ENCODE peak calls at places on chromosomes 11 and 22, in nine cellular contexts. W is neural progenitor cell; U is mammary epithelial cell; Y is GM23248; C is Caco-2; R is CD8-positive, alpha-beta T cell; N is CD8-positive, alpha-beta memory T cell; B is adrenal gland; L is astrocyte. A is an unnamed sample. For H3K36me3 and H3K27me3, the result is how much of the 10 kb centered on the place peaks cover.

GRCh38 chr11:14386081-14386480 is 27.1 kb upstream of the RRAS2 start:
- DNase-seq in W (peak), U (no peak), Y (no peak), C (no peak), R (no peak), N (no peak), B (no peak), L (no peak), A (no peak)

GRCh38 chr11:11463397-11463796 is 110.3 kb upstream of the CSNK2A3 start:
- DNase-seq in W (no peak), U (no peak), Y (peak), C (peak), R (no peak), N (no peak), B (no peak), L (no peak), A (no peak)

GRCh38 chr11:58493676-58494075 is 14.2 kb downstream of the OR5B21 start:
- DNase-seq in W (no peak), U (peak), Y (peak), C (no peak), R (no peak), N (no peak), B (no peak), L (peak), A (no peak)

GRCh38 chr11:67408437-67409200 is 4.7 kb downstream of the TBC1D10C start:
- DNase-seq in W (no peak), U (no peak), Y (no peak), C (no peak), R (no peak), N (no peak), B (no peak), L (no peak), A (no peak)

GRCh38 chr11:130580372-130580771 is 131.9 kb downstream of the ADAMTS15 start:
- DNase-seq in W (peak), U (peak), Y (peak), C (no peak), R (no peak), N (no peak), B (no peak), L (peak), A (peak)

GRCh38 chr11:42251984-42252383 is 792.5 kb upstream of the LRRC4C start:
- DNase-seq in W (no peak), U (peak), Y (no peak), C (no peak), R (no peak), N (no peak), B (no peak), L (no peak), A (no peak)

GRCh38 chr11:119236891-119237290 is 30.8 kb downstream of the CBL start:
- DNase-seq in W (no peak), U (no peak), Y (peak), C (no peak), R (no peak), N (no peak), B (no peak), L (peak), A (no peak)

GRCh38 chr22:28017859-28018258 is 98.8 kb upstream of the PITPNB start:
- DNase-seq in W (no peak), U (no peak), Y (no peak), C (no peak), R (no peak), N (no peak), B (no peak), L (no peak), A (no peak)

GRCh38 chr11:62621567-62622470 is at the start of gene B3GAT3:
- DNase-seq in W (peak), U (peak), Y (peak), C (peak), R (peak), N (peak), B (peak), L (peak), A (peak)

GRCh38 chr11:110463153-110463552 is 33.4 kb downstream of the FDX1 start:
- DNase-seq in W (peak), U (no peak), Y (peak), C (peak), R (no peak), N (peak), B (peak), L (peak), A (no peak)

GRCh38 chr11:64790205-64791095 is 12.1 kb upstream of the SF1 start:
- DNase-seq in W (no peak), U (no peak), Y (no peak), C (no peak), R (no peak), N (no peak), B (no peak), L (no peak), A (no peak)

GRCh38 chr22:50444663-50445062 is 30.2 kb downstream of the SBF1 start:
- DNase-seq in W (no peak), U (peak), Y (peak), C (no peak), R (no peak), N (no peak), B (peak), L (peak), A (peak)

GRCh38 chr22:17117890-17118289 is 3.3 kb downstream of the TMEM121B start:
- DNase-seq in W (no peak), U (no peak), Y (no peak), C (no peak), R (no peak), N (no peak), B (no peak), L (no peak), A (no peak)

GRCh38 chr22:17116931-17117330 is 4.2 kb downstream of the TMEM121B start:
- DNase-seq in W (peak), U (no peak), Y (no peak), C (no peak), R (no peak), N (no peak), B (no peak), L (no peak), A (no peak)

GRCh38 chr22:17117400-17117799 is 3.8 kb downstream of the TMEM121B start:
- DNase-seq in W (no peak), U (no peak), Y (no peak), C (no peak), R (no peak), N (no peak), B (no peak), L (no peak), A (no peak)

GRCh38 chr22:17119481-17120202 is 1.5 kb downstream of the TMEM121B start:
- DNase-seq in W (peak), U (no peak), Y (peak), C (no peak), R (no peak), N (no peak), B (peak), L (no peak), A (no peak)

GRCh38 chr22:17118342-17118741 is 2.8 kb downstream of the TMEM121B start:
- DNase-seq in W (no peak), U (no peak), Y (no peak), C (no peak), R (no peak), N (no peak), B (no peak), L (no peak), A (no peak)
- H3K4me3 ChIP-seq in W (no peak), U (no peak), Y (no peak), C (no peak), R (peak), N (peak), B (no peak), L (no peak), A (no peak)

DNA sequence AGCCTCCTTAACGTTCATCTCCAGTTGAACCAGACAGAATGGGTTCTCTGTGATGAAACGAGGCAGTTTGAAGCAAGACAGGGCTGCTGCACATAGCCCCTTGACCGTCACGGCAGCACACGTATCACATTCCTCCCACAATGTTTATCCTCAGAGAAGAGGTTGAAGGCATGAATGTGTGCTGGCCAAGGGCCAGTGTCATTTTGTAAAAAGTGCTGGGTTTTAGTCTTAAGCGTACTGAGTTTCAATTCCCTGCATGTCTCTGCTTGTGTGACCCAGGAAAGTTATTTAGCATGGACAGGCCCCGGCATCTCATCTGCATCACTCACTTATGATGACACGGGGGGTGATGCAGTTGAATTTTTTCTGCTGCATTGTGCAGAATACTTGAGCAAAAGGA is 31.6 kb downstream of the TTC12 start:
- DNase-seq in W (no peak), U (peak), Y (no peak), C (no peak), R (no peak), N (no peak), B (no peak), L (peak), A (no peak)
- H3K36me3 ChIP-seq in W (under half), U (under half), Y (under half), C (under half), R (under half), N (under half), B (under half), L (under half), A (under half)

DNA sequence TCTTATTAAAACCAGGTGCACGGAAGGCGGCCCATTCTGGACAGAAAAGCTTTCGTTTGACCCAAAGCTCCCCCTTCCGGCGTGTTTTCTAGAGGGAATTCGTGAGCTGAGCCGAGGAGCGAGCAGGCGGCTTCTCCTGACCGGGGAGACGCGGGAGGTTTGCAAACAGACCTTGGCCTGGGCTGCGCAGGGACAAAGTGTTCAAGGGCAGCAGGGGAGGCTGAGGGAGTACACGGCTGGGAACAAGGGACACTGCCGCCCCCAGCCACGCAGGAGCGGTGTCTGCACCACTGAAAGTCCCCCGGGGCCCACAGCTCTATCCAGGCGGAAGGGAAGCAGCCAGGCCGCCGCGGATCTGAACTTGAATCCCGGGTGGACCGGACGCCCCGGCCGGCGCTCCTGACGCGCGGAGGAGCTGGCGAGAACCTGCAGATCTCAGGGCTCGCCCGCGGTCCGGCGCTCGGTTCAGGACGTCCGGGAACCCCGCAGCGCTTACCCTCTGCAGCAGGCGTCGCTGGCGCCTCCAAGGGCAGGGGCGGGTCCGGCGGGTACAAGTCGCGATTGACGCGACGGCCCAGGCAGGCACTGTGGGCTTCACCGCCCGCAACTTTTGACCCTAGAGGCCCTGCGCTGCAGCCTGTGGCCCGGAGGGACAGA is 101.9 kb downstream of the WT1 start:
- DNase-seq in W (peak), U (peak), Y (peak), C (no peak), R (no peak), N (no peak), B (peak), L (peak), A (no peak)
- H3K27me3 ChIP-seq in W (half or more), U (under half), Y (under half), C (under half), R (under half), N (under half), B (under half), L (under half), A (under half)

DNA sequence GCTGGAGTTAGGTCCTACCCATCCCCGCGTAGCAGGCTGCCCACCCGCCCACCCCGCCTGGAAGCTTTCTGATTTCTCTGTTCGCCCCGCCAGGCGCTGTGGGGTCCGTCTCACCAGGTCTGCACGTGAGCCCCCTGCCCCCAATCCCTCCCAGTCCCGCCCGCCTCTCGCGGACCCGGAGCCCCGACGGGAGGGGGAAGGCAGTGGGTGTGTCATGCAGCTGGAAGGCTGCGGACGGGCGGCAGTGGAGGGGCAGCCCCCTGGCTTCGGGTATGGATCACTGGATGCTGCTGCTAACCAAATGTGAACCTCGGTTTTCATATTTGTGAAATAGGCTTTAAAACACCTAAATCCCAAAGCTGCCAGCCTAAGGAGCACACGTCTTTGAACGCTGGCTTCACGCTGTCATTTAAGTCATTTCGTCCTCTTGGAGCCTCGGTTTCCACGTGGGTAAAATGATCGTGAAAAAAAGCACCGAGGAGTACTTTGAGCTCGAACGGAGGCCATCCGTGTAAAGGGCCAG is 568 bp upstream of the BIK start:
- DNase-seq in W (peak), U (no peak), Y (peak), C (no peak), R (no peak), N (no peak), B (no peak), L (no peak), A (no peak)
- H3K4me3 ChIP-seq in W (peak), U (peak), Y (peak), C (peak), R (peak), N (peak), B (no peak), L (peak), A (peak)

GRCh38 chr11:533586-534196 is 1.7 kb downstream of the HRAS start:
- DNase-seq in W (no peak), U (no peak), Y (no peak), C (no peak), R (no peak), N (no peak), B (no peak), L (no peak), A (no peak)
- H3K36me3 ChIP-seq in W (under half), U (under half), Y (under half), C (under half), R (under half), N (under half), B (under half), L (under half), A (under half)